ENCODE peak calls at places on chromosomes 6 and 20, in five cellular contexts. M is H1, H is mesenchymal stem cell, A is trophoblast cell, E is IMR-90. Q is an unnamed sample.

GRCh38 chr6:22071655-22072054 is 225.2 kb downstream of the PRL start:
- DNase-seq in M (no peak), H (peak; percentile 68), A (no peak), E (peak; percentile 66), Q (peak; percentile 9)

GRCh38 chr6:3825331-3825831 is 23.8 kb upstream of the FAM50B start:
- DNase-seq in M (peak; percentile 33), H (peak; percentile 64), A (peak; percentile 78), E (peak; percentile 32), Q (no peak)

GRCh38 chr6:166411721-166412151 is 29.0 kb upstream of the MPC1 start:
- DNase-seq in M (no peak), H (no peak), A (no peak), E (no peak), Q (no peak)

GRCh38 chr6:89853068-89853467 is 23.4 kb downstream of the CASP8AP2 start:
- DNase-seq in M (no peak), H (peak; percentile 14), A (peak; percentile 41), E (peak; percentile 70), Q (no peak)

GRCh38 chr6:162631546-162631945 is 96.0 kb downstream of the PRKN start:
- DNase-seq in M (no peak), H (no peak), A (no peak), E (no peak), Q (no peak)

GRCh38 chr20:57388953-57389694 is 2.1 kb upstream of the RBM38 start:
- DNase-seq in M (no peak), H (peak; percentile 58), A (peak; percentile 65), E (peak; percentile 15), Q (peak; percentile 52)

GRCh38 chr6:76381612-76382011 is 309.1 kb upstream of the IMPG1 start:
- DNase-seq in M (no peak), H (no peak), A (no peak), E (no peak), Q (no peak)

GRCh38 chr6:17081273-17081672 is 20.6 kb upstream of the STMND1 start:
- DNase-seq in M (no peak), H (no peak), A (no peak), E (no peak), Q (no peak)

GRCh38 chr6:159036673-159037072 is 8.1 kb downstream of the TAGAP start:
- DNase-seq in M (no peak), H (no peak), A (no peak), E (no peak), Q (no peak)

GRCh38 chr6:47153066-47153755 is 111.1 kb upstream of the ADGRF1 start:
- DNase-seq in M (no peak), H (peak; percentile 55), A (peak; percentile 68), E (peak; percentile 33), Q (no peak)

GRCh38 chr6:152299336-152299735 is 337.8 kb downstream of the SYNE1 start:
- DNase-seq in M (no peak), H (no peak), A (no peak), E (no peak), Q (no peak)

GRCh38 chr20:33531047-33531877 is 41.4 kb downstream of the CBFA2T2 start:
- DNase-seq in M (no peak), H (peak; percentile 47), A (no peak), E (peak; percentile 51), Q (no peak)

DNA sequence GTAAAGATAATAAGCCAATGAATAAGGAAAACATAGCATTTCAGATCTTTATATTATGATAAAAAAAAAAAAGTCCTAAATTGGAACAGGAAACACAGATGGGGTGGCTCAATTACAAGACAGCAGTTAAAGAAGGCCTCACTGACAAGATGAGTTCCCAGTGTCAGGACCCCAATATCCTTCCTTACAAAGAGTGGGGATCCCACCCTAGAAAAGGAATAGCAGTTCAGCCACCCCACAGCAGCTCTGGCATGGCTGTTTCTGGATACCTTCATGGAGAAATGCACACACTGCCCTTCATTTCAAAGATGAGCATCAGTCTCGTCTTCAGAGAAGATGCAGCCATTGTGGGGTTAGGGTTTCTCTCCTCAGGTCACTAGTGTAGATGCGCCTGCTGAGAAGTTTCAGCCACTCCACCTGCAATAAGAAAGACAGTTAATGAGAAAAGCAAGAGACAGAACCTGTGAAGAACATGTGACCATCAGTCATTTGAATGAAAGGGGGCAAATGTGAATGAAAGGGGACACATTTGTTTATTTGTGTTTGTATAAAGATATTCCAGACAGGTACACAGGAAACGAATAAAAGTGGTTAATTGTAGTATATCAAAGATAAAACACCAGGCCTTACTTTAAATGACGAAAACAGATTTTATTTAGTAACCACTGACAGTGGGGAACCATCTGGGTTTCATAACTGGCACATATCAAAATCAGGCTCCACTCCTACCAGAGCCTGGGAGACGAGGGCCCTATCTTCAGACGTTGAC is 121.3 kb upstream of the PRSS16 start:
- DNase-seq in M (no peak), H (no peak), A (no peak), E (no peak), Q (no peak)
- H3K4me3 ChIP-seq in M (no peak overlapping the region), H (no peak overlapping the region), A (no peak overlapping the region), E (no peak overlapping the region), Q (no peak overlapping the region)

GRCh38 chr6:36442671-36443497 is at the start of the genes KCTD20 and PXT1:
- DNase-seq in M (no peak), H (peak; percentile 88), A (peak; percentile 54), E (peak; percentile 88), Q (peak; percentile 78)

GRCh38 chr6:36443951-36444428 is 1.2 kb downstream of the KCTD20 start:
- DNase-seq in M (no peak), H (peak; percentile 30), A (no peak), E (peak; percentile 31), Q (no peak)

GRCh38 chr6:36443498-36443844 is 671 bp downstream of the KCTD20 start:
- DNase-seq in M (no peak), H (no peak), A (no peak), E (no peak), Q (no peak)

GRCh38 chr6:36442083-36442670 is 477 bp downstream of the PXT1 start:
- DNase-seq in M (no peak), H (no peak), A (no peak), E (no peak), Q (no peak)

GRCh38 chr6:36441307-36441894 is 1.3 kb downstream of the PXT1 start:
- DNase-seq in M (peak; percentile 61), H (peak; percentile 100), A (peak; percentile 99), E (peak; percentile 100), Q (no peak)
- H3K9ac ChIP-seq in M (no peak overlapping the region), H (peak overlapping the region; percentile 94), A (no peak overlapping the region), E (no peak overlapping the region), Q (no peak overlapping the region)

DNA sequence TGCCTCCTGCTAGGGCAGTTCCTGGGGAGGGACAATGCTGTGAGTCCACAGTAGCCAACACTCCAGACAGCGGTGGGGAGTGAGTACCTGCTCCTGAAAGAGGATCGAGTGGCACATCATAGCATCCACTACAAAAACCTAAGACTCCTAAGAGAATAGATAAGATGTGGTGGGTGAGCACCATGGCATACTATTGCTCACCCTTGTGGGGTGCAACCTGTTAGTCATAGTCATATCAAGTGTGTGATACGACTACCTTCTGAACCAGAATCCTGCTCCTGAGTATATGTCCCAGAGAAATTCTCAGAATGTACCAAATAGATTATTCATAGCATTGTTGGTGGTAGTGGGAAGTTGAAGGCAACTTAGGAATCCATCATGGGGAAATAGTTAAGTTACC is 62.7 kb upstream of the GLP1R start:
- DNase-seq in M (no peak), H (no peak), A (no peak), E (no peak), Q (no peak)
- H4K91ac ChIP-seq in M (no peak overlapping the region), H (no peak overlapping the region), A (no peak overlapping the region), E (no peak overlapping the region), Q (no peak overlapping the region)

GRCh38 chr6:7241160-7241559 is 71.8 kb downstream of the SSR1 start:
- DNase-seq in M (no peak), H (no peak), A (no peak), E (no peak), Q (no peak)

GRCh38 chr6:7241709-7242645 is 71.0 kb downstream of the SSR1 start:
- DNase-seq in M (no peak), H (peak; percentile 41), A (no peak), E (peak; percentile 48), Q (no peak)

GRCh38 chr6:7239590-7239948 is 73.4 kb downstream of the SSR1 start:
- DNase-seq in M (no peak), H (no peak), A (no peak), E (no peak), Q (no peak)

GRCh38 chr6:7238900-7239589 is 74.0 kb downstream of the SSR1 start:
- DNase-seq in M (no peak), H (peak; percentile 75), A (peak; percentile 57), E (peak; percentile 67), Q (peak; percentile 64)

DNA sequence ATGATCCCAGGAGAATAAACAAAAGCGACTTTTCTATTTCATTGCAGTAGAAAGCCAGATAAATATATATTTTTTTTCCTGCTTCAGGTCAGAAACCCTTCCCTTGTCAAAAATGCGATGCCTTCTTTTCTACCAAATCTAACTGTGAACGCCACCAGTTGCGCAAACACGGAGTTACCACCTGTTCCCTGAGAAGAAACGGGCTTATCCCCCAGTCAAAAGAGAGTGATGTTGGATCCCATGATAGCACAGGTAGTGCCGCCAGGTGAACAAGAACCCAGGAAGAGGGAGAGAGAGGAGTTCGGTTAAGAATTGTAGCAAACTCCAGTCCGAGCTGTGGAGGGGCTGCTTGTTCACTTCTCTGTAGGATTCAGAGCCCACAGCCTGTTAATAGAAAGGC is 72.6 kb downstream of the SSR1 start:
- DNase-seq in M (no peak), H (no peak), A (no peak), E (no peak), Q (no peak)
- H3K4me3 ChIP-seq in M (no peak overlapping the region), H (no peak overlapping the region), A (no peak overlapping the region), E (no peak overlapping the region), Q (no peak overlapping the region)

GRCh38 chr20:58876437-58876836 is 23.9 kb downstream of the GNAS start:
- DNase-seq in M (no peak), H (no peak), A (no peak), E (peak; percentile 41), Q (no peak)
- H3K9ac ChIP-seq in M (no peak overlapping the region), H (no peak overlapping the region), A (no peak overlapping the region), E (no peak overlapping the region), Q (no peak overlapping the region)

GRCh38 chr6:31525932-31526591 is 2.7 kb upstream of the MCCD1 start:
- DNase-seq in M (no peak), H (peak; percentile 71), A (no peak), E (peak; percentile 57), Q (no peak)
- H4K91ac ChIP-seq in M (no peak overlapping the region), H (no peak overlapping the region), A (no peak overlapping the region), E (peak overlapping the region; percentile 30), Q (no peak overlapping the region)

GRCh38 chr20:3711418-3712043 is 869 bp downstream of the SIGLEC1 start:
- DNase-seq in M (no peak), H (no peak), A (no peak), E (no peak), Q (no peak)
- H3K4me3 ChIP-seq in M (no peak overlapping the region), H (no peak overlapping the region), A (no peak overlapping the region), E (no peak overlapping the region), Q (no peak overlapping the region)

GRCh38 chr6:28209753-28210535 is 15.1 kb upstream of the ZSCAN9 start:
- DNase-seq in M (no peak), H (no peak), A (no peak), E (no peak), Q (no peak)
- H3K9ac ChIP-seq in M (no peak overlapping the region), H (no peak overlapping the region), A (no peak overlapping the region), E (no peak overlapping the region), Q (no peak overlapping the region)

GRCh38 chr6:72272958-72273357 is 348.9 kb upstream of the KCNQ5 start:
- DNase-seq in M (no peak), H (peak; percentile 6), A (no peak), E (peak; percentile 73), Q (no peak)
- H4K91ac ChIP-seq in M (no peak overlapping the region), H (no peak overlapping the region), A (no peak overlapping the region), E (no peak overlapping the region), Q (no peak overlapping the region)

Q was measured in neuronal stem cell.